ENCODE peak calls at places on chromosome 2, in four cellular contexts. H is T follicular helper cell, M is Ammon's horn, Y is WTC11. U is an unnamed sample.

GRCh38 chr2:108591163-108591562 is 56.9 kb downstream of the LIMS1 start:
- DNase-seq in H (no peak), M (no peak), Y (no peak), U (no peak)

GRCh38 chr2:90209009-90209408 is 1517.5 kb downstream of the RPIA start:
- DNase-seq in M (no peak), H (no peak), Y (no peak), U (no peak)

GRCh38 chr2:26849056-26850001 is 1.4 kb downstream of the DPYSL5 start:
- DNase-seq in Y (peak), M (no peak), H (no peak), U (no peak)

GRCh38 chr2:135913726-135914365 is 37.6 kb upstream of the MCM6 start:
- DNase-seq in Y (no peak), M (peak), H (peak), U (peak)

GRCh38 chr2:216553093-216553478 is 54.4 kb downstream of the RPL37A start:
- DNase-seq in H (no peak), M (no peak), Y (no peak), U (no peak)

GRCh38 chr2:223601932-223602676 is at the start of gene SCG2:
- DNase-seq in H (no peak), M (peak), Y (peak), U (peak)

GRCh38 chr2:226796012-226796839 is 3.4 kb downstream of the IRS1 start:
- DNase-seq in Y (no peak), H (no peak), M (no peak), U (no peak)

GRCh38 chr2:71327916-71328315 is 3.7 kb upstream of the ZNF638 start:
- DNase-seq in Y (peak), M (no peak), H (no peak), U (no peak)

GRCh38 chr2:168135630-168136029 is 111.8 kb downstream of the STK39 start:
- DNase-seq in H (no peak), Y (no peak), M (no peak), U (no peak)

GRCh38 chr2:204849887-204850286 is 304.6 kb downstream of the PARD3B start:
- DNase-seq in Y (no peak), M (no peak), H (no peak), U (no peak)

GRCh38 chr2:71526975-71527374 is 73.6 kb downstream of the DYSF start:
- DNase-seq in Y (peak), H (no peak), M (no peak), U (no peak)

GRCh38 chr2:9053534-9053931 is 50.0 kb upstream of the MBOAT2 start:
- DNase-seq in H (no peak), M (no peak), Y (no peak), U (no peak)

GRCh38 chr2:157359628-157360027 is 34.0 kb upstream of the ERMN start:
- DNase-seq in Y (no peak), M (no peak), H (no peak), U (no peak)

GRCh38 chr2:25794544-25795276 is 83.6 kb downstream of the ASXL2 start:
- DNase-seq in Y (no peak), H (no peak), M (no peak), U (peak)

GRCh38 chr2:171281116-171281515 is 120.4 kb upstream of the TLK1 start:
- DNase-seq in Y (no peak), H (no peak), M (no peak), U (no peak)

GRCh38 chr2:71548589-71549485 is 95.5 kb downstream of the DYSF start:
- DNase-seq in M (peak), H (peak), Y (peak), U (peak)

GRCh38 chr2:3527886-3528785 is 8.8 kb upstream of the ADI1 start:
- DNase-seq in H (no peak), Y (peak), M (no peak), U (no peak)

GRCh38 chr2:198815626-198816025 is 642.1 kb downstream of the SATB2 start:
- DNase-seq in H (no peak), Y (no peak), M (no peak), U (no peak)

GRCh38 chr2:39715095-39715494 is 49.4 kb downstream of the TMEM178A start:
- DNase-seq in M (peak), Y (no peak), H (no peak), U (no peak)

GRCh38 chr2:163778045-163778753 is 42.4 kb upstream of the FIGN start:
- DNase-seq in M (no peak), Y (no peak), H (no peak), U (no peak)

GRCh38 chr2:181972431-181973190 is 13.0 kb upstream of the PPP1R1C start:
- DNase-seq in Y (no peak), M (no peak), H (no peak), U (no peak)

GRCh38 chr2:28663359-28663758 is 88.3 kb upstream of the PPP1CB start:
- DNase-seq in H (no peak), M (no peak), Y (no peak), U (no peak)

GRCh38 chr2:182962641-182963040 is 75.6 kb downstream of the NCKAP1 start:
- DNase-seq in Y (no peak), H (no peak), M (no peak), U (no peak)

U was measured in MM.1S.